ENCODE peak calls at places on chromosomes 2 and 18, in ten cellular contexts. Q is H9; C is HL-60; N is GM18507; X is CD8-positive, alpha-beta memory T cell; K is fibroblast of pulmonary artery; J is GM19239; V is mesenchymal stem cell; W is activated T-helper 1 cell treated with anti-CD3 and anti-CD28 coated beads, Interleukin-2, amount 50 U/mL, for 16 hours; A is KBM-7. S is an unnamed sample.

GRCh38 chr18:26429535-26429934 is 118.8 kb downstream of the KCTD1 start:
- DNase-seq in C (no peak), J (no peak), X (no peak), N (no peak), Q (no peak), A (no peak), K (peak), W (no peak), V (peak), S (no peak)

GRCh38 chr18:51076503-51076902 is 46.5 kb downstream of the SMAD4 start:
- DNase-seq in W (no peak), N (no peak), A (no peak), Q (no peak), C (no peak), J (no peak), V (no peak), X (no peak), K (no peak), S (no peak)

GRCh38 chr2:189566046-189566445 is 14.5 kb downstream of the SLC40A1 start:
- DNase-seq in A (no peak), C (no peak), J (no peak), X (no peak), W (no peak), Q (no peak), K (peak), V (peak), N (no peak), S (no peak)

GRCh38 chr2:224922142-224922727 is 120.0 kb downstream of the DOCK10 start:
- DNase-seq in J (peak), C (peak), V (no peak), W (no peak), Q (no peak), X (no peak), A (peak), N (no peak), K (no peak), S (no peak)

GRCh38 chr2:230899287-230899686 is 25.8 kb downstream of the GPR55 start:
- DNase-seq in A (no peak), W (no peak), K (no peak), V (no peak), N (no peak), X (no peak), C (no peak), J (no peak), Q (peak), S (no peak)

GRCh38 chr2:231425291-231425810 is 29.8 kb downstream of the B3GNT7 start:
- DNase-seq in V (no peak), A (no peak), Q (no peak), X (no peak), J (no peak), C (no peak), K (no peak), W (no peak), N (no peak), S (no peak)

GRCh38 chr2:134657650-134658250 is 61.0 kb downstream of the TMEM163 start:
- DNase-seq in C (peak), N (no peak), V (no peak), Q (peak), A (peak), J (no peak), K (peak), W (no peak), X (no peak), S (no peak)

GRCh38 chr2:166572958-166573357 is 78.9 kb upstream of the SCN7A start:
- DNase-seq in V (no peak), A (no peak), Q (no peak), C (no peak), J (no peak), K (no peak), N (no peak), X (no peak), W (no peak), S (no peak)

GRCh38 chr2:217279571-217279970 is 419.7 kb upstream of the TNP1 start:
- DNase-seq in J (no peak), W (no peak), X (no peak), Q (no peak), N (no peak), A (no peak), V (peak), K (peak), C (no peak), S (no peak)

GRCh38 chr2:234446404-234447076 is 50.3 kb downstream of the ARL4C start:
- DNase-seq in C (peak), V (peak), X (peak), A (peak), K (no peak), Q (no peak), J (peak), W (peak), N (peak), S (peak)

GRCh38 chr18:5488844-5489243 is 55.0 kb downstream of the EPB41L3 start:
- DNase-seq in W (no peak), Q (peak), N (no peak), V (no peak), A (no peak), C (no peak), K (peak), J (no peak), X (no peak), S (no peak)

GRCh38 chr18:74310411-74310810 is 5.2 kb upstream of the C18orf63 start:
- DNase-seq in J (no peak), W (no peak), V (peak), N (no peak), K (peak), X (no peak), Q (peak), C (peak), A (peak), S (no peak)

GRCh38 chr2:12046641-12047040 is 300.2 kb downstream of the LPIN1 start:
- DNase-seq in C (no peak), J (no peak), V (no peak), W (no peak), K (peak), N (no peak), A (no peak), X (no peak), Q (no peak), S (no peak)

GRCh38 chr2:3223080-3223923 is 154.3 kb downstream of the EIPR1 start:
- DNase-seq in Q (no peak), V (no peak), N (peak), J (peak), X (peak), A (peak), W (peak), K (peak), C (no peak), S (peak)

GRCh38 chr2:40200516-40200915 is 251.4 kb downstream of the SLC8A1 start:
- DNase-seq in A (no peak), V (no peak), K (no peak), Q (no peak), W (no peak), C (no peak), X (no peak), J (no peak), N (no peak), S (no peak)

GRCh38 chr18:3985030-3985429 is 470.1 kb downstream of the DLGAP1 start:
- DNase-seq in C (no peak), Q (no peak), N (no peak), W (no peak), X (no peak), J (no peak), K (no peak), V (peak), A (no peak), S (no peak)

GRCh38 chr2:230619471-230619870 is 93.2 kb upstream of the CAB39 start:
- DNase-seq in C (no peak), A (no peak), J (no peak), N (no peak), Q (no peak), W (no peak), V (no peak), K (no peak), X (no peak), S (no peak)

GRCh38 chr2:53103661-53104060 is 663.9 kb upstream of the CHAC2 start:
- DNase-seq in N (no peak), J (no peak), W (no peak), V (no peak), Q (no peak), C (no peak), A (no peak), K (no peak), X (no peak), S (no peak)

GRCh38 chr2:40332096-40332826 is 119.6 kb downstream of the SLC8A1 start:
- DNase-seq in J (no peak), W (no peak), N (no peak), X (no peak), Q (no peak), A (peak), C (peak), V (peak), K (peak), S (no peak)

GRCh38 chr18:57807336-57808117 is 4.4 kb upstream of the ATP8B1 start:
- DNase-seq in W (no peak), Q (no peak), N (no peak), K (peak), J (no peak), A (no peak), C (no peak), X (no peak), V (peak), S (no peak)

GRCh38 chr2:159084395-159085370 is 116.2 kb downstream of the TANC1 start:
- DNase-seq in A (no peak), J (no peak), V (no peak), W (no peak), C (no peak), Q (no peak), X (no peak), N (no peak), K (peak), S (no peak)

GRCh38 chr2:221705478-221705877 is 133.4 kb upstream of the EPHA4 start:
- DNase-seq in C (no peak), V (no peak), W (no peak), X (no peak), N (no peak), J (no peak), A (no peak), K (no peak), Q (no peak), S (no peak)